ENCODE peak calls at places on chromosomes 12 and 14, in six cellular contexts. One of them, this sample, is unnamed.

GRCh38 chr14:29681308-29681707 is 246.3 kb downstream of the PRKD1 start:
- DNase-seq in nephron progenitor cell: no peak
- DNase-seq in activated gamma-delta T cell: no peak
- DNase-seq in left ventricle myocardium inferior: no peak
- DNase-seq in T-helper 9 cell: no peak
- DNase-seq in cardiac fibroblast: no peak
- DNase-seq in this sample: no peak

GRCh38 chr14:23512156-23512555 is 39.4 kb downstream of the ZFHX2 start:
- DNase-seq in nephron progenitor cell: no peak
- DNase-seq in activated gamma-delta T cell: no peak
- DNase-seq in left ventricle myocardium inferior: no peak
- DNase-seq in T-helper 9 cell: no peak
- DNase-seq in cardiac fibroblast: no peak
- DNase-seq in this sample: no peak

GRCh38 chr12:32124637-32125036 is 18.0 kb downstream of the BICD1 start:
- DNase-seq in nephron progenitor cell: no peak
- DNase-seq in activated gamma-delta T cell: no peak
- DNase-seq in left ventricle myocardium inferior: no peak
- DNase-seq in T-helper 9 cell: no peak
- DNase-seq in cardiac fibroblast: no peak
- DNase-seq in this sample: no peak

GRCh38 chr14:100895411-100895810 is 8.1 kb downstream of the RTL1 start:
- DNase-seq in nephron progenitor cell: no peak
- DNase-seq in activated gamma-delta T cell: no peak
- DNase-seq in left ventricle myocardium inferior: no peak
- DNase-seq in T-helper 9 cell: no peak
- DNase-seq in cardiac fibroblast: no peak
- DNase-seq in this sample: no peak

GRCh38 chr14:33781267-33781666 is 169.6 kb downstream of the EGLN3 start:
- DNase-seq in nephron progenitor cell: no peak
- DNase-seq in activated gamma-delta T cell: no peak
- DNase-seq in left ventricle myocardium inferior: no peak
- DNase-seq in T-helper 9 cell: no peak
- DNase-seq in cardiac fibroblast: peak; percentile 31
- DNase-seq in this sample: no peak

GRCh38 chr12:62256408-62257079 is 3.7 kb upstream of the USP15 start:
- DNase-seq in nephron progenitor cell: no peak
- DNase-seq in activated gamma-delta T cell: no peak
- DNase-seq in left ventricle myocardium inferior: no peak
- DNase-seq in T-helper 9 cell: no peak
- DNase-seq in cardiac fibroblast: peak; percentile 55
- DNase-seq in this sample: peak; percentile 50

GRCh38 chr14:23454445-23454856 is 15.1 kb upstream of the NGDN start:
- DNase-seq in nephron progenitor cell: no peak
- DNase-seq in activated gamma-delta T cell: no peak
- DNase-seq in left ventricle myocardium inferior: no peak
- DNase-seq in T-helper 9 cell: no peak
- DNase-seq in cardiac fibroblast: no peak
- DNase-seq in this sample: peak; percentile 55

GRCh38 chr12:113700943-113701342 is 229.3 kb upstream of the LHX5 start:
- DNase-seq in nephron progenitor cell: no peak
- DNase-seq in activated gamma-delta T cell: no peak
- DNase-seq in left ventricle myocardium inferior: no peak
- DNase-seq in T-helper 9 cell: no peak
- DNase-seq in cardiac fibroblast: peak; percentile 33
- DNase-seq in this sample: peak; percentile 71

GRCh38 chr14:29558516-29558915 is 369.1 kb downstream of the PRKD1 start:
- DNase-seq in nephron progenitor cell: no peak
- DNase-seq in activated gamma-delta T cell: no peak
- DNase-seq in left ventricle myocardium inferior: no peak
- DNase-seq in T-helper 9 cell: no peak
- DNase-seq in cardiac fibroblast: peak; percentile 29
- DNase-seq in this sample: no peak

GRCh38 chr12:113468365-113469223 is 3.1 kb downstream of the LHX5 start:
- DNase-seq in nephron progenitor cell: no peak
- DNase-seq in activated gamma-delta T cell: no peak
- DNase-seq in left ventricle myocardium inferior: no peak
- DNase-seq in T-helper 9 cell: no peak
- DNase-seq in cardiac fibroblast: no peak
- DNase-seq in this sample: no peak

GRCh38 chr14:68191567-68192321 is 372.2 kb downstream of the RAD51B start:
- DNase-seq in nephron progenitor cell: no peak
- DNase-seq in activated gamma-delta T cell: no peak
- DNase-seq in left ventricle myocardium inferior: no peak
- DNase-seq in T-helper 9 cell: no peak
- DNase-seq in cardiac fibroblast: peak; percentile 51
- DNase-seq in this sample: no peak

GRCh38 chr14:22536853-22537338 is 52.1 kb downstream of the DAD1 start:
- DNase-seq in nephron progenitor cell: no peak
- DNase-seq in activated gamma-delta T cell: no peak
- DNase-seq in left ventricle myocardium inferior: no peak
- DNase-seq in T-helper 9 cell: peak; percentile 61
- DNase-seq in cardiac fibroblast: peak; percentile 88
- DNase-seq in this sample: peak; percentile 61

GRCh38 chr12:6228535-6229223 is 28.5 kb downstream of the CD9 start:
- DNase-seq in nephron progenitor cell: no peak
- DNase-seq in activated gamma-delta T cell: no peak
- DNase-seq in left ventricle myocardium inferior: no peak
- DNase-seq in T-helper 9 cell: no peak
- DNase-seq in cardiac fibroblast: no peak
- DNase-seq in this sample: peak; percentile 36

GRCh38 chr12:32369202-32369601 is 30.2 kb upstream of the FGD4 start:
- DNase-seq in nephron progenitor cell: no peak
- DNase-seq in activated gamma-delta T cell: no peak
- DNase-seq in left ventricle myocardium inferior: no peak
- DNase-seq in T-helper 9 cell: no peak
- DNase-seq in cardiac fibroblast: no peak
- DNase-seq in this sample: no peak

GRCh38 chr14:83441801-83442200 is 1908.1 kb upstream of the SEL1L start:
- DNase-seq in nephron progenitor cell: no peak
- DNase-seq in activated gamma-delta T cell: no peak
- DNase-seq in left ventricle myocardium inferior: no peak
- DNase-seq in T-helper 9 cell: no peak
- DNase-seq in cardiac fibroblast: no peak
- DNase-seq in this sample: no peak

This sample was measured in adrenal gland.